ENCODE peak calls at places on chromosomes 16 and 17, in six cellular contexts. V is thoracic aorta; U is heart right ventricle; P is dorsolateral prefrontal cortex; O is endothelial cell; G is activated CD8-positive, alpha-beta T cell treated with anti-CD3 and anti-CD28 coated beads for 36 hours. H is an unnamed sample.

GRCh38 chr17:8964801-8965393 is 610 bp downstream of the PIK3R5 start:
- DNase-seq in U (no peak), O (peak; percentile 7), V (no peak), G (peak; percentile 71), P (no peak), H (no peak)

GRCh38 chr17:39239640-39240314 is 14.0 kb upstream of the STAC2 start:
- DNase-seq in G (peak; percentile 86), P (no peak), V (no peak), O (peak; percentile 71), U (peak; percentile 30), H (peak; percentile 74)

GRCh38 chr16:13997933-13998332 is 73.2 kb upstream of the MRTFB start:
- DNase-seq in V (no peak), O (no peak), P (no peak), U (no peak), G (peak; percentile 15), H (peak; percentile 35)

GRCh38 chr17:67322039-67322787 is 44.2 kb downstream of the PSMD12 start:
- DNase-seq in U (no peak), V (no peak), P (no peak), G (no peak), O (no peak), H (no peak)

GRCh38 chr17:19361326-19361725 is 1.2 kb downstream of the B9D1 start:
- DNase-seq in U (no peak), G (no peak), P (no peak), V (no peak), O (no peak), H (no peak)

GRCh38 chr17:45833826-45834439 is 10.7 kb upstream of the SPPL2C start:
- DNase-seq in V (no peak), U (no peak), O (no peak), P (no peak), G (no peak), H (no peak)

GRCh38 chr16:4318171-4318910 is 2.5 kb downstream of the GLIS2 start:
- DNase-seq in U (no peak), O (no peak), P (no peak), G (no peak), V (no peak), H (no peak)

GRCh38 chr17:29575511-29576213 is 7.2 kb downstream of the TP53I13 start:
- DNase-seq in P (no peak), U (no peak), O (no peak), V (no peak), G (no peak), H (no peak)

GRCh38 chr17:14209215-14209614 is 27.4 kb downstream of the CDRT15 start:
- DNase-seq in G (no peak), V (no peak), U (no peak), O (no peak), P (no peak), H (no peak)

GRCh38 chr17:14212401-14212800 is 24.3 kb downstream of the CDRT15 start:
- DNase-seq in P (no peak), G (no peak), V (no peak), U (no peak), O (no peak), H (no peak)

GRCh38 chr17:14211246-14211645 is 25.4 kb downstream of the CDRT15 start:
- DNase-seq in O (no peak), G (peak; percentile 28), P (no peak), U (no peak), V (no peak), H (no peak)

GRCh38 chr17:14214271-14214670 is 22.4 kb downstream of the CDRT15 start:
- DNase-seq in V (no peak), U (no peak), O (no peak), P (no peak), G (no peak), H (no peak)

DNA sequence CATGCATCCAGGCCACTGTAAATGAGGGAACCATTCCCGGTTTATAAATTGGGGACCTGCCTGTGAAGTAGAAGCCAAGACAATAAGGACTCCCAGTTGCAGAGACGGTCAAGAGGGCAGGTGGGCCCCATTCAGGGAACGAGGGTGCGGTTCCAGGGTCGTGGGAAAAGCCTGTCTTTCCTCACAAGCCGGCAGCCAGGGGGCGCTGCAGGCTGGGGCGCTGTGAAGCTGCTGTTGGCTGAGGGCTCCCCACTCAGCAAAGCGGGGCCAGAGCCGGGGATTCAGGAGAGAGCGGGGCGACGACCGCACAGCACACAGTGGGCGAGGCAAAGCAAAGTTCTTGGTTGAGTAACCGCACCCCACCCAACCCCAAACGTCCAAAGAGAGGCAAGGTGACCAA is 24.9 kb downstream of the CDRT15 start:
- DNase-seq in G (peak; percentile 53), V (no peak), P (no peak), U (peak; percentile 33), O (no peak), H (no peak)
- TF ChIP-seq CTCF in G (peak; percentile 67), V (no peak), P (peak; percentile 45), U (peak; percentile 48), O (no peak), H (peak; percentile 61)

GRCh38 chr16:50099957-50100648 is 34.3 kb downstream of the HEATR3 start:
- DNase-seq in V (no peak), G (no peak), P (no peak), U (no peak), O (no peak), H (no peak)
- TF ChIP-seq CTCF in V (no peak), G (no peak), P (no peak), U (no peak), O (no peak), H (no peak)

GRCh38 chr16:86969716-86970115 is 347.5 kb downstream of the C16orf95 start:
- DNase-seq in V (no peak), P (no peak), U (no peak), G (no peak), O (no peak), H (no peak)

GRCh38 chr16:86971251-86971650 is 345.9 kb downstream of the C16orf95 start:
- DNase-seq in G (no peak), U (no peak), V (no peak), O (no peak), P (no peak), H (no peak)

GRCh38 chr16:86968866-86969265 is 348.3 kb downstream of the C16orf95 start:
- DNase-seq in U (no peak), G (no peak), P (no peak), V (no peak), O (no peak), H (no peak)

GRCh38 chr16:86970726-86971125 is 346.5 kb downstream of the C16orf95 start:
- DNase-seq in U (no peak), V (no peak), G (no peak), O (no peak), P (no peak), H (no peak)

GRCh38 chr16:86970279-86970678 is 346.9 kb downstream of the C16orf95 start:
- DNase-seq in P (no peak), G (no peak), V (no peak), O (no peak), U (no peak), H (no peak)
- TF ChIP-seq CTCF in P (no peak), G (no peak), V (no peak), O (no peak), U (no peak), H (no peak)

GRCh38 chr17:17054636-17055035 is 12.4 kb downstream of the MPRIP start:
- DNase-seq in V (no peak), U (no peak), P (no peak), G (no peak), O (no peak), H (no peak)

GRCh38 chr17:17056167-17056562 is 13.9 kb downstream of the MPRIP start:
- DNase-seq in P (no peak), O (no peak), U (no peak), G (no peak), V (no peak), H (no peak)

GRCh38 chr17:17057057-17057551 is 14.8 kb downstream of the MPRIP start:
- DNase-seq in V (no peak), O (no peak), P (no peak), U (no peak), G (no peak), H (no peak)

GRCh38 chr17:17053446-17054379 is 11.5 kb downstream of the MPRIP start:
- DNase-seq in V (no peak), U (no peak), G (no peak), P (no peak), O (no peak), H (no peak)

GRCh38 chr17:17055286-17056166 is 13.3 kb downstream of the MPRIP start:
- DNase-seq in G (no peak), O (no peak), U (no peak), V (no peak), P (peak; percentile 31), H (no peak)
- TF ChIP-seq CTCF in G (no peak), O (no peak), U (peak; percentile 39), V (peak; percentile 26), P (no peak), H (no peak)

GRCh38 chr17:2709173-2709661 is 2.3 kb downstream of the CLUH start:
- DNase-seq in P (no peak), V (no peak), U (no peak), O (no peak), G (peak; percentile 23), H (peak; percentile 78)

GRCh38 chr17:2706911-2707510 is 4.6 kb downstream of the CLUH start:
- DNase-seq in P (peak; percentile 40), V (no peak), U (no peak), O (no peak), G (no peak), H (no peak)

GRCh38 chr17:2705888-2706795 is 5.4 kb downstream of the CLUH start:
- DNase-seq in P (no peak), O (no peak), V (no peak), U (no peak), G (no peak), H (no peak)

GRCh38 chr17:2708585-2709172 is 2.9 kb downstream of the CLUH start:
- DNase-seq in G (no peak), P (no peak), O (no peak), V (no peak), U (no peak), H (no peak)

GRCh38 chr17:2707721-2708584 is 3.6 kb downstream of the CLUH start:
- DNase-seq in O (no peak), P (no peak), V (no peak), U (peak; percentile 83), G (peak; percentile 28), H (no peak)
- TF ChIP-seq CTCF in O (peak; percentile 39), P (peak; percentile 27), V (peak; percentile 32), U (peak; percentile 63), G (peak; percentile 16), H (peak; percentile 61)

GRCh38 chr17:61946359-61946758 is 18.6 kb upstream of the INTS2 start:
- DNase-seq in U (no peak), P (no peak), G (no peak), O (no peak), V (no peak), H (no peak)
- TF ChIP-seq CTCF in U (no peak), P (no peak), G (no peak), O (no peak), V (no peak), H (no peak)

DNA sequence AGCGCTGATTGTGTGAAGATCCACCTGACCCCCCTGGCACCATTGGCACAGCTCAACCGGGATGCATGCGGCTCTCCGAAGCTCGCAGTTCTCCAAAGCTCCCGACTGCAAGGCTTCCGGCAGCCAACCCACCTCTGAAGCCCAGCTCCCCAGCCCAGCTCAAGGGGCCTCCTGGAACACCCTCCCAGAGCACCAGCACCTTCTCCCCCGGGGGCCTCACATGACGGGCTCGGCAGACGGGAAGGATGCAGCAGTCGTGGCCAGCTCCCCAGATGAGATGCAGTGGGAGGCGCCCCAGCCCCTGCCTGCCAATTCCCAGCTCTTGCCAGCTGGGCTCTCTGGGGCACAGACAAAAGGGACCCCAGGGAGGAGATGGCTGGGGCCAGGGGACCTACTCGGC is 215.3 kb downstream of the ZNF423 start:
- DNase-seq in P (no peak), O (no peak), G (no peak), V (no peak), U (no peak), H (no peak)
- TF ChIP-seq CTCF in P (no peak), O (no peak), G (no peak), V (no peak), U (no peak), H (no peak)

GRCh38 chr16:55323637-55324490 is at the start of gene IRX6:
- DNase-seq in O (peak; percentile 78), U (peak; percentile 68), V (no peak), G (no peak), P (no peak), H (no peak)
- TF ChIP-seq CTCF in O (peak; percentile 91), U (peak; percentile 74), V (no peak), G (peak; percentile 30), P (no peak), H (peak; percentile 14)

H was measured in GM13977.